ENCODE peak calls at places on chromosome 3, in seven cellular contexts. One of them, this sample, is unnamed.

GRCh38 chr3:141782386-141782932 is 19.3 kb downstream of the GRK7 start:
- DNase-seq in naive thymus-derived CD8-positive, alpha-beta T cell: no peak
- DNase-seq in NCI-H1436: no peak
- DNase-seq in NCI-H1105: no peak
- DNase-seq in uterus: no peak
- DNase-seq in NCI-H1092 treated with DMSO at 0.1 percent for 48 hours: no peak
- DNase-seq in amygdala: no peak
- DNase-seq in this sample: no peak

GRCh38 chr3:172086071-172086470 is 46.7 kb downstream of the FNDC3B start:
- DNase-seq in naive thymus-derived CD8-positive, alpha-beta T cell: no peak
- DNase-seq in NCI-H1436: no peak
- DNase-seq in NCI-H1105: no peak
- DNase-seq in uterus: no peak
- DNase-seq in NCI-H1092 treated with DMSO at 0.1 percent for 48 hours: no peak
- DNase-seq in amygdala: no peak
- DNase-seq in this sample: no peak

GRCh38 chr3:4688411-4688810 is 195.3 kb downstream of the ITPR1 start:
- DNase-seq in naive thymus-derived CD8-positive, alpha-beta T cell: no peak
- DNase-seq in NCI-H1436: no peak
- DNase-seq in NCI-H1105: no peak
- DNase-seq in uterus: peak
- DNase-seq in NCI-H1092 treated with DMSO at 0.1 percent for 48 hours: no peak
- DNase-seq in amygdala: no peak
- DNase-seq in this sample: no peak

GRCh38 chr3:123292321-123293310 is 90.9 kb downstream of the SEC22A start:
- DNase-seq in naive thymus-derived CD8-positive, alpha-beta T cell: no peak
- DNase-seq in NCI-H1436: no peak
- DNase-seq in NCI-H1105: no peak
- DNase-seq in uterus: no peak
- DNase-seq in NCI-H1092 treated with DMSO at 0.1 percent for 48 hours: no peak
- DNase-seq in amygdala: no peak
- DNase-seq in this sample: no peak

GRCh38 chr3:37741644-37742043 is 120.0 kb upstream of the CTDSPL start:
- DNase-seq in naive thymus-derived CD8-positive, alpha-beta T cell: no peak
- DNase-seq in NCI-H1436: no peak
- DNase-seq in NCI-H1105: no peak
- DNase-seq in uterus: peak
- DNase-seq in NCI-H1092 treated with DMSO at 0.1 percent for 48 hours: peak
- DNase-seq in amygdala: peak
- DNase-seq in this sample: no peak

GRCh38 chr3:73213906-73214305 is 152.4 kb downstream of the EBLN2 start:
- DNase-seq in naive thymus-derived CD8-positive, alpha-beta T cell: no peak
- DNase-seq in NCI-H1436: no peak
- DNase-seq in NCI-H1105: no peak
- DNase-seq in uterus: no peak
- DNase-seq in NCI-H1092 treated with DMSO at 0.1 percent for 48 hours: no peak
- DNase-seq in amygdala: no peak
- DNase-seq in this sample: no peak

GRCh38 chr3:190552969-190553759 is 39.3 kb downstream of the IL1RAP start:
- DNase-seq in naive thymus-derived CD8-positive, alpha-beta T cell: no peak
- DNase-seq in NCI-H1436: no peak
- DNase-seq in NCI-H1105: peak
- DNase-seq in uterus: no peak
- DNase-seq in NCI-H1092 treated with DMSO at 0.1 percent for 48 hours: no peak
- DNase-seq in amygdala: no peak
- DNase-seq in this sample: no peak

GRCh38 chr3:85081191-85081895 is 122.6 kb downstream of the CADM2 start:
- DNase-seq in naive thymus-derived CD8-positive, alpha-beta T cell: no peak
- DNase-seq in NCI-H1436: no peak
- DNase-seq in NCI-H1105: no peak
- DNase-seq in uterus: no peak
- DNase-seq in NCI-H1092 treated with DMSO at 0.1 percent for 48 hours: no peak
- DNase-seq in amygdala: peak
- DNase-seq in this sample: no peak

GRCh38 chr3:71128951-71129350 is 454.6 kb downstream of the FOXP1 start:
- DNase-seq in naive thymus-derived CD8-positive, alpha-beta T cell: no peak
- DNase-seq in NCI-H1436: no peak
- DNase-seq in NCI-H1105: no peak
- DNase-seq in uterus: no peak
- DNase-seq in NCI-H1092 treated with DMSO at 0.1 percent for 48 hours: no peak
- DNase-seq in amygdala: no peak
- DNase-seq in this sample: no peak

GRCh38 chr3:115239717-115240116 is 92.6 kb upstream of the ZBTB20 start:
- DNase-seq in naive thymus-derived CD8-positive, alpha-beta T cell: no peak
- DNase-seq in NCI-H1436: peak
- DNase-seq in NCI-H1105: peak
- DNase-seq in uterus: peak
- DNase-seq in NCI-H1092 treated with DMSO at 0.1 percent for 48 hours: peak
- DNase-seq in amygdala: peak
- DNase-seq in this sample: no peak

GRCh38 chr3:165835431-165835830 is 1.8 kb downstream of the BCHE start:
- DNase-seq in naive thymus-derived CD8-positive, alpha-beta T cell: no peak
- DNase-seq in NCI-H1436: no peak
- DNase-seq in NCI-H1105: no peak
- DNase-seq in uterus: no peak
- DNase-seq in NCI-H1092 treated with DMSO at 0.1 percent for 48 hours: no peak
- DNase-seq in amygdala: no peak
- DNase-seq in this sample: no peak

GRCh38 chr3:197317250-197317963 is 19.0 kb upstream of the DLG1 start:
- DNase-seq in naive thymus-derived CD8-positive, alpha-beta T cell: no peak
- DNase-seq in NCI-H1436: no peak
- DNase-seq in NCI-H1105: no peak
- DNase-seq in uterus: no peak
- DNase-seq in NCI-H1092 treated with DMSO at 0.1 percent for 48 hours: no peak
- DNase-seq in amygdala: no peak
- DNase-seq in this sample: no peak

GRCh38 chr3:59424268-59425010 is 374.6 kb upstream of the CFAP20DC start:
- DNase-seq in naive thymus-derived CD8-positive, alpha-beta T cell: peak
- DNase-seq in NCI-H1436: no peak
- DNase-seq in NCI-H1105: no peak
- DNase-seq in uterus: no peak
- DNase-seq in NCI-H1092 treated with DMSO at 0.1 percent for 48 hours: no peak
- DNase-seq in amygdala: no peak
- DNase-seq in this sample: peak

GRCh38 chr3:73215286-73215685 is 153.8 kb downstream of the EBLN2 start:
- DNase-seq in naive thymus-derived CD8-positive, alpha-beta T cell: no peak
- DNase-seq in NCI-H1436: no peak
- DNase-seq in NCI-H1105: no peak
- DNase-seq in uterus: no peak
- DNase-seq in NCI-H1092 treated with DMSO at 0.1 percent for 48 hours: no peak
- DNase-seq in amygdala: no peak
- DNase-seq in this sample: no peak

GRCh38 chr3:50147861-50148260 is 7.3 kb upstream of the SEMA3F start:
- DNase-seq in naive thymus-derived CD8-positive, alpha-beta T cell: no peak
- DNase-seq in NCI-H1436: no peak
- DNase-seq in NCI-H1105: no peak
- DNase-seq in uterus: no peak
- DNase-seq in NCI-H1092 treated with DMSO at 0.1 percent for 48 hours: no peak
- DNase-seq in amygdala: no peak
- DNase-seq in this sample: no peak

GRCh38 chr3:177611781-177612389 is 414.6 kb upstream of the TBL1XR1 start:
- DNase-seq in naive thymus-derived CD8-positive, alpha-beta T cell: no peak
- DNase-seq in NCI-H1436: no peak
- DNase-seq in NCI-H1105: no peak
- DNase-seq in uterus: no peak
- DNase-seq in NCI-H1092 treated with DMSO at 0.1 percent for 48 hours: peak
- DNase-seq in amygdala: no peak
- DNase-seq in this sample: no peak

GRCh38 chr3:17820275-17820674 is 77.8 kb upstream of the TBC1D5 start:
- DNase-seq in naive thymus-derived CD8-positive, alpha-beta T cell: no peak
- DNase-seq in NCI-H1436: no peak
- DNase-seq in NCI-H1105: no peak
- DNase-seq in uterus: no peak
- DNase-seq in NCI-H1092 treated with DMSO at 0.1 percent for 48 hours: no peak
- DNase-seq in amygdala: no peak
- DNase-seq in this sample: no peak

GRCh38 chr3:152742368-152743347 is 92.3 kb upstream of the P2RY1 start:
- DNase-seq in naive thymus-derived CD8-positive, alpha-beta T cell: no peak
- DNase-seq in NCI-H1436: no peak
- DNase-seq in NCI-H1105: no peak
- DNase-seq in uterus: no peak
- DNase-seq in NCI-H1092 treated with DMSO at 0.1 percent for 48 hours: no peak
- DNase-seq in amygdala: no peak
- DNase-seq in this sample: no peak

GRCh38 chr3:191634902-191635301 is 173.9 kb downstream of the PYDC2 start:
- DNase-seq in naive thymus-derived CD8-positive, alpha-beta T cell: no peak
- DNase-seq in NCI-H1436: no peak
- DNase-seq in NCI-H1105: no peak
- DNase-seq in uterus: no peak
- DNase-seq in NCI-H1092 treated with DMSO at 0.1 percent for 48 hours: no peak
- DNase-seq in amygdala: no peak
- DNase-seq in this sample: no peak

GRCh38 chr3:41247055-41247454 is 47.8 kb downstream of the CTNNB1 start:
- DNase-seq in naive thymus-derived CD8-positive, alpha-beta T cell: no peak
- DNase-seq in NCI-H1436: no peak
- DNase-seq in NCI-H1105: no peak
- DNase-seq in uterus: no peak
- DNase-seq in NCI-H1092 treated with DMSO at 0.1 percent for 48 hours: no peak
- DNase-seq in amygdala: no peak
- DNase-seq in this sample: no peak

GRCh38 chr3:192745150-192745549 is 17.8 kb upstream of the FGF12 start:
- DNase-seq in naive thymus-derived CD8-positive, alpha-beta T cell: no peak
- DNase-seq in NCI-H1436: no peak
- DNase-seq in NCI-H1105: peak
- DNase-seq in uterus: no peak
- DNase-seq in NCI-H1092 treated with DMSO at 0.1 percent for 48 hours: no peak
- DNase-seq in amygdala: no peak
- DNase-seq in this sample: no peak

GRCh38 chr3:64674591-64675076 is 13.2 kb downstream of the ADAMTS9 start:
- DNase-seq in naive thymus-derived CD8-positive, alpha-beta T cell: no peak
- DNase-seq in NCI-H1436: no peak
- DNase-seq in NCI-H1105: no peak
- DNase-seq in uterus: no peak
- DNase-seq in NCI-H1092 treated with DMSO at 0.1 percent for 48 hours: no peak
- DNase-seq in amygdala: no peak
- DNase-seq in this sample: no peak

GRCh38 chr3:146550743-146551510 is 6.5 kb upstream of the PLSCR1 start:
- DNase-seq in naive thymus-derived CD8-positive, alpha-beta T cell: no peak
- DNase-seq in NCI-H1436: no peak
- DNase-seq in NCI-H1105: no peak
- DNase-seq in uterus: no peak
- DNase-seq in NCI-H1092 treated with DMSO at 0.1 percent for 48 hours: no peak
- DNase-seq in amygdala: no peak
- DNase-seq in this sample: no peak

GRCh38 chr3:94210256-94210655 is 147.4 kb downstream of the NSUN3 start:
- DNase-seq in naive thymus-derived CD8-positive, alpha-beta T cell: no peak
- DNase-seq in NCI-H1436: no peak
- DNase-seq in NCI-H1105: no peak
- DNase-seq in uterus: no peak
- DNase-seq in NCI-H1092 treated with DMSO at 0.1 percent for 48 hours: no peak
- DNase-seq in amygdala: no peak
- DNase-seq in this sample: no peak

GRCh38 chr3:126134219-126134975 is 46.0 kb downstream of the ALDH1L1 start:
- DNase-seq in naive thymus-derived CD8-positive, alpha-beta T cell: peak
- DNase-seq in NCI-H1436: peak
- DNase-seq in NCI-H1105: peak
- DNase-seq in uterus: peak
- DNase-seq in NCI-H1092 treated with DMSO at 0.1 percent for 48 hours: peak
- DNase-seq in amygdala: peak
- DNase-seq in this sample: peak

GRCh38 chr3:107884719-107885460 is 205.9 kb downstream of the CD47 start:
- DNase-seq in naive thymus-derived CD8-positive, alpha-beta T cell: no peak
- DNase-seq in NCI-H1436: peak
- DNase-seq in NCI-H1105: no peak
- DNase-seq in uterus: no peak
- DNase-seq in NCI-H1092 treated with DMSO at 0.1 percent for 48 hours: no peak
- DNase-seq in amygdala: no peak
- DNase-seq in this sample: no peak

GRCh38 chr3:85255954-85256353 is 297.2 kb downstream of the CADM2 start:
- DNase-seq in naive thymus-derived CD8-positive, alpha-beta T cell: no peak
- DNase-seq in NCI-H1436: no peak
- DNase-seq in NCI-H1105: no peak
- DNase-seq in uterus: no peak
- DNase-seq in NCI-H1092 treated with DMSO at 0.1 percent for 48 hours: no peak
- DNase-seq in amygdala: no peak
- DNase-seq in this sample: no peak

GRCh38 chr3:73765878-73766564 is 141.3 kb upstream of the PDZRN3 start:
- DNase-seq in naive thymus-derived CD8-positive, alpha-beta T cell: no peak
- DNase-seq in NCI-H1436: no peak
- DNase-seq in NCI-H1105: no peak
- DNase-seq in uterus: no peak
- DNase-seq in NCI-H1092 treated with DMSO at 0.1 percent for 48 hours: no peak
- DNase-seq in amygdala: no peak
- DNase-seq in this sample: no peak

GRCh38 chr3:113266738-113267137 is 55.4 kb downstream of the BOC start:
- DNase-seq in naive thymus-derived CD8-positive, alpha-beta T cell: no peak
- DNase-seq in NCI-H1436: no peak
- DNase-seq in NCI-H1105: no peak
- DNase-seq in uterus: no peak
- DNase-seq in NCI-H1092 treated with DMSO at 0.1 percent for 48 hours: peak
- DNase-seq in amygdala: no peak
- DNase-seq in this sample: no peak

GRCh38 chr3:23808525-23808924 is 2.8 kb downstream of the UBE2E1 start:
- DNase-seq in naive thymus-derived CD8-positive, alpha-beta T cell: no peak
- DNase-seq in NCI-H1436: no peak
- DNase-seq in NCI-H1105: no peak
- DNase-seq in uterus: no peak
- DNase-seq in NCI-H1092 treated with DMSO at 0.1 percent for 48 hours: no peak
- DNase-seq in amygdala: no peak
- DNase-seq in this sample: no peak

GRCh38 chr3:189277711-189278110 is 105.9 kb downstream of the TPRG1 start:
- DNase-seq in naive thymus-derived CD8-positive, alpha-beta T cell: peak
- DNase-seq in NCI-H1436: peak
- DNase-seq in NCI-H1105: no peak
- DNase-seq in uterus: no peak
- DNase-seq in NCI-H1092 treated with DMSO at 0.1 percent for 48 hours: no peak
- DNase-seq in amygdala: no peak
- DNase-seq in this sample: no peak

GRCh38 chr3:23900744-23901143 is 16.0 kb downstream of the NKIRAS1 start:
- DNase-seq in naive thymus-derived CD8-positive, alpha-beta T cell: no peak
- DNase-seq in NCI-H1436: no peak
- DNase-seq in NCI-H1105: no peak
- DNase-seq in uterus: no peak
- DNase-seq in NCI-H1092 treated with DMSO at 0.1 percent for 48 hours: no peak
- DNase-seq in amygdala: no peak
- DNase-seq in this sample: no peak

This sample was measured in CD4-positive, alpha-beta T cell.